ENCODE peak calls at places on chromosome 14, in nine cellular contexts. Q, D, G, N, T, F, L, U and R are unnamed samples.

GRCh38 chr14:92004062-92004461 is 35.8 kb downstream of the TRIP11 start:
- DNase-seq in Q (no peak), D (no peak), G (no peak), N (no peak), T (no peak), F (no peak), L (no peak), U (no peak), R (no peak)

GRCh38 chr14:50039734-50040400 is 76.5 kb downstream of the VCPKMT start:
- DNase-seq in Q (peak), D (no peak), G (peak), N (no peak), T (no peak), F (no peak), L (peak), U (no peak), R (no peak)

GRCh38 chr14:106625181-106625580 is 1098.8 kb downstream of the TMEM121 start:
- DNase-seq in Q (no peak), D (no peak), G (no peak), N (no peak), T (no peak), F (no peak), L (no peak), U (no peak), R (no peak)

GRCh38 chr14:100609941-100610391 is 22.7 kb upstream of the BEGAIN start:
- DNase-seq in Q (no peak), D (no peak), G (no peak), N (no peak), T (no peak), F (no peak), L (no peak), U (no peak), R (no peak)

GRCh38 chr14:68556253-68556652 is 236.6 kb downstream of the ZFP36L1 start:
- DNase-seq in Q (no peak), D (no peak), G (no peak), N (no peak), T (no peak), F (no peak), L (no peak), U (peak), R (no peak)

GRCh38 chr14:104443391-104444158 is 136.0 kb upstream of the C14orf180 start:
- DNase-seq in Q (peak), D (no peak), G (peak), N (no peak), T (no peak), F (no peak), L (no peak), U (no peak), R (no peak)

GRCh38 chr14:93019970-93020369 is 95.8 kb downstream of the ITPK1 start:
- DNase-seq in Q (no peak), D (peak), G (no peak), N (no peak), T (no peak), F (no peak), L (no peak), U (no peak), R (no peak)

GRCh38 chr14:48970995-48971394 is 615.2 kb downstream of the RPS29 start:
- DNase-seq in Q (no peak), D (no peak), G (no peak), N (no peak), T (no peak), F (no peak), L (peak), U (no peak), R (no peak)

GRCh38 chr14:64704145-64704742 is at the start of gene PLEKHG3:
- DNase-seq in Q (peak), D (peak), G (peak), N (peak), T (peak), F (peak), L (peak), U (peak), R (peak)